ENCODE peak calls at places on chromosomes 16 and 17, in four cellular contexts. L is sciatic nerve, S is substantia nigra, P is HEK293T. D is an unnamed sample.

GRCh38 chr17:73646409-73647305 is 2.4 kb upstream of the SDK2 start:
- DNase-seq in L (no peak), S (no peak), P (no peak), D (no peak)

GRCh38 chr16:89098767-89099430 is 5.2 kb downstream of the ACSF3 start:
- DNase-seq in L (no peak), S (no peak), P (no peak), D (no peak)

GRCh38 chr16:11621920-11622651 is 35.4 kb upstream of the LITAF start:
- DNase-seq in L (peak), S (no peak), P (no peak), D (no peak)

GRCh38 chr16:9438991-9439390 is 347.5 kb downstream of the HAPSTR1 start:
- DNase-seq in L (no peak), S (no peak), P (no peak), D (no peak)

GRCh38 chr17:13346081-13346533 is 255.6 kb downstream of the HS3ST3A1 start:
- DNase-seq in L (no peak), S (no peak), P (no peak), D (no peak)

GRCh38 chr17:17506893-17507464 is 10.8 kb upstream of the RASD1 start:
- DNase-seq in L (no peak), S (peak), P (no peak), D (peak)

GRCh38 chr17:28529012-28529400 is 22.9 kb downstream of the FOXN1 start:
- DNase-seq in L (no peak), S (no peak), P (no peak), D (no peak)

GRCh38 chr17:17360087-17360730 is 57.0 kb downstream of the NT5M start:
- DNase-seq in L (no peak), S (no peak), P (no peak), D (no peak)

GRCh38 chr16:88318091-88318494 is 64.7 kb upstream of the ZNF469 start:
- DNase-seq in L (no peak), S (no peak), P (no peak), D (peak)

D was measured in kidney.